ENCODE peak calls at places on chromosomes 12 and 14, in five cellular contexts. V is lung; J is Peyer's patch; G is CD8-positive, alpha-beta T cell; U is stomach. K is an unnamed sample.

GRCh38 chr12:11650697-11651281 is 1.3 kb downstream of the ETV6 start:
- DNase-seq in U (no peak), J (no peak), G (no peak), V (no peak), K (no peak)

GRCh38 chr14:89855961-89856360 is 98.6 kb downstream of the EFCAB11 start:
- DNase-seq in U (no peak), G (no peak), J (no peak), V (no peak), K (peak; percentile 59)

GRCh38 chr12:75724913-75725312 is 213.5 kb upstream of the KRR1 start:
- DNase-seq in G (no peak), U (no peak), V (peak; percentile 38), J (no peak), K (peak; percentile 55)

GRCh38 chr12:2358986-2359658 is 306.3 kb downstream of the CACNA1C start:
- DNase-seq in U (no peak), V (no peak), G (no peak), J (no peak), K (no peak)

GRCh38 chr14:78836777-78837176 is 666.6 kb downstream of the NRXN3 start:
- DNase-seq in U (peak; percentile 45), G (no peak), J (no peak), V (peak; percentile 34), K (peak; percentile 12)

GRCh38 chr14:23572524-23572828 is 4.9 kb upstream of the AP1G2 start:
- DNase-seq in J (no peak), U (no peak), G (no peak), V (no peak), K (no peak)

GRCh38 chr14:89672636-89673279 is 255.7 kb upstream of the FOXN3 start:
- DNase-seq in V (no peak), J (no peak), G (no peak), U (peak; percentile 57), K (peak; percentile 21)

GRCh38 chr14:59728294-59728693 is 142.3 kb downstream of the RTN1 start:
- DNase-seq in G (no peak), J (no peak), V (no peak), U (no peak), K (no peak)

GRCh38 chr12:46246021-46246700 is 22.7 kb downstream of the SLC38A1 start:
- DNase-seq in U (no peak), G (peak; percentile 76), J (no peak), V (no peak), K (no peak)

GRCh38 chr12:65139389-65139788 is 18.3 kb upstream of the WIF1 start:
- DNase-seq in G (no peak), V (no peak), U (no peak), J (no peak), K (no peak)

GRCh38 chr14:49769171-49769570 is 1.2 kb downstream of the KLHDC2 start:
- DNase-seq in J (no peak), V (peak; percentile 36), U (peak; percentile 39), G (no peak), K (peak; percentile 29)

GRCh38 chr12:121537814-121538698 is 42.8 kb downstream of the KDM2B start:
- DNase-seq in V (no peak), G (peak; percentile 36), U (peak; percentile 33), J (no peak), K (no peak)

GRCh38 chr12:122527478-122527944 is 462 bp downstream of the KNTC1 start:
- DNase-seq in V (peak; percentile 30), J (no peak), G (peak; percentile 33), U (no peak), K (no peak)

GRCh38 chr14:96284430-96284829 is 28.4 kb downstream of the BDKRB1 start:
- DNase-seq in G (no peak), J (no peak), V (no peak), U (no peak), K (no peak)

GRCh38 chr12:6923851-6924250 is 3.9 kb upstream of the ATN1 start:
- DNase-seq in J (no peak), U (no peak), G (peak; percentile 12), V (no peak), K (no peak)

GRCh38 chr12:6923003-6923732 is 4.6 kb upstream of the ATN1 start:
- DNase-seq in V (no peak), U (no peak), J (peak; percentile 54), G (peak; percentile 1), K (no peak)

GRCh38 chr12:6921996-6922935 is 5.5 kb upstream of the ATN1 start:
- DNase-seq in J (no peak), G (peak; percentile 15), U (no peak), V (no peak), K (no peak)

GRCh38 chr12:6919588-6919987 is 5.2 kb downstream of the ENO2 start:
- DNase-seq in U (no peak), V (no peak), G (peak; percentile 5), J (no peak), K (no peak)

DNA sequence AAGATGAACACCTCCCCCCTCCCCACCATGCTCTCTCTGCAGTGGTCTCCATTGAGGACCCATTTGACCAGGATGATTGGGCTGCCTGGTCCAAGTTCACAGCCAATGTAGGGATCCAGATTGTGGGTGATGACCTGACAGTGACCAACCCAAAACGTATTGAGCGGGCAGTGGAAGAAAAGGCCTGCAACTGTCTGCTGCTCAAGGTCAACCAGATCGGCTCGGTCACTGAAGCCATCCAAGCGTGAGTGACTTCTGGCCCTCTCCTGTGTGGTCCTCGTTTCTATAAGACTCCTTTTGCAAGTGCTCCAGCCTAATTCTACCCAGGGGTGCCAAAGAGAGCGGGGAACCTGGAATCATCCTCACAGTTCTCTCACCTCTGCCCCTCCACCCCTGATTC is 6.2 kb upstream of the ATN1 start:
- DNase-seq in U (no peak), J (no peak), G (no peak), V (no peak), K (no peak)
- H3K36me3 ChIP-seq in U (no peaks in the 10 kb centered on the region), J (no peaks in the 10 kb centered on the region), G (peaks cover 13% of the 10 kb centered on the region), V (peaks cover 8% of the 10 kb centered on the region), K (no peaks in the 10 kb centered on the region)

DNA sequence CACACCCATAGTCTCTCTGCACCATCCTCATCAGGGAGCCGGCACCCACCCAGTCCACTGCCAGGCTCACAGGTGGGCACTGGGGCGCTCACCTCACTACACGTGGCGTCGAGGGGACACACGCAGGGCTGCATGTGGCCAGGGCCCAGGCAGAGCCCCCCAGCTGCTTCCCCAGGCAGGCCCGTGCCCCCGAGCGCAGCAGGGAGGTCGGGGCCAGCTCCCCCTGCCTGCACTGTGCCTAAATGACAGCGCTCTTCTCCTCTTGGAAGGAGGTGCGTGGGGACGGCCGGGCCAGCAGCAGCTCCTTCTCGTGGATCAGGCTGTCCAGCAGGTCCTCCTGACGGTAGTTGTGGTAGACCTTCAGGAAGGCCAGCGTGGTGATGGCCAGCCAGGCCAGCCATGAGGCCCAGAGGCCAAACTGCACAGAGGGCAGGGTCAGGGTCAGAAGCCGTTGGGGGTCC is 11.3 kb downstream of the TMEM179 start:
- DNase-seq in U (no peak), G (no peak), V (no peak), J (no peak), K (no peak)
- TF ChIP-seq CTCF in U (no peak), G (no peak), V (no peak), J (no peak), K (no peak)

GRCh38 chr14:68759017-68759569 is 33.8 kb downstream of the ZFP36L1 start:
- DNase-seq in U (no peak), G (no peak), V (no peak), J (no peak), K (no peak)

GRCh38 chr14:68761391-68761790 is 31.5 kb downstream of the ZFP36L1 start:
- DNase-seq in J (no peak), G (no peak), U (no peak), V (no peak), K (no peak)

GRCh38 chr14:68760771-68761170 is 32.1 kb downstream of the ZFP36L1 start:
- DNase-seq in G (no peak), U (no peak), V (no peak), J (no peak), K (no peak)

GRCh38 chr14:68758301-68758700 is 34.6 kb downstream of the ZFP36L1 start:
- DNase-seq in G (no peak), V (no peak), J (no peak), U (no peak), K (no peak)

DNA sequence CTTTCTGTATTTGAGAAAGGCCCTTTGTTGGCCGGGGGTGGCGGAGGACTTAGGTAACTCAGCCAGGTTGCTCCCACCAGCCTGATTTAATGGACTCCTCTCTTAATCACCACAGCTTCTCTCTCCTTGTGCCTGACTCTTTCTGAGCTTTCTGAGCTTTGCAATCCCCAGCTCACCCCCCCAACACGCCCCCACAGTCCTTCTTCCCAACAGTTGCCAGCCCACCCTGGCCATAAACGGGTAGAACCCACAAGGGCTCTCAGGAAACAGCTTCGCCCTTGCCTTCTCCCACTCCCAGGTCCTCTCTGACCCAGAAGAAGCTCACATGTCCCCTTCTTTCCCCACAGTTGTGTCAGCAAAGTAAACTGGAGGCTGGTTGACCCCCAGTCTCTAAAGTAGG is 33.0 kb downstream of the ZFP36L1 start:
- DNase-seq in J (no peak), V (no peak), G (no peak), U (no peak), K (no peak)
- H3K4me1 ChIP-seq in J (no peaks in the 10 kb centered on the region), V (peaks cover 28% of the 10 kb centered on the region), G (peaks cover 7% of the 10 kb centered on the region), U (peaks cover 72% of the 10 kb centered on the region), K (peaks cover 19% of the 10 kb centered on the region)

GRCh38 chr14:73102806-73103497 is 33.4 kb upstream of the PSEN1 start:
- DNase-seq in J (no peak), V (no peak), G (no peak), U (no peak), K (no peak)

GRCh38 chr14:73100334-73100733 is 36.0 kb upstream of the PSEN1 start:
- DNase-seq in J (no peak), G (no peak), V (no peak), U (no peak), K (no peak)

GRCh38 chr14:73097421-73097820 is 38.9 kb upstream of the PSEN1 start:
- DNase-seq in J (no peak), U (no peak), V (no peak), G (no peak), K (no peak)
- H3K36me3 ChIP-seq in J (no peaks in the 10 kb centered on the region), U (peaks cover 26% of the 10 kb centered on the region), V (peaks cover 21% of the 10 kb centered on the region), G (peaks cover 32% of the 10 kb centered on the region), K (no peaks in the 10 kb centered on the region)

DNA sequence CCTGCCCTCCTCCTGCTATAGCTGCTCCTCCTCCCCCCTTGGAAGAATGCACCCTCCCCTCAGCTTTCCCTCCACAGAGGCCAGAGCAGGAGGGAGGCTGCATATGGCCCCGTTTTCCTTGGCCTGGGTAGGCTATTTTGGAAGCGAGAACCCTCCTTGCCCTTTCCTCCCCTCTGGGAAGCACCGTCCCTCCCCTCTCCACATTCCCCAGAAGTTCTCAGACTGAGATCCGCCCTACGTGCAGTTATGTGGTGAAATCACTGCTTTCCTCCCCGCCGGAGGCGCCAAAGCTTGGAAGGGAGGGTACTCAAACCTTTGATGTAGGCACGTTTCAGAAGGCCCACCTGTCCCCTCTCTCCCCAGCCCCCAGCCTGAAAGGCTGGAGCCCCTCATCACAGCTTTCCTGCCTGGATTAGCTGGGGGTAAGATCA is 47.8 kb downstream of the SMUG1 start:
- DNase-seq in J (no peak), V (no peak), G (no peak), U (no peak), K (peak; percentile 29)
- TF ChIP-seq CTCF in J (no peak), V (no peak), G (no peak), U (no peak), K (no peak)

DNA sequence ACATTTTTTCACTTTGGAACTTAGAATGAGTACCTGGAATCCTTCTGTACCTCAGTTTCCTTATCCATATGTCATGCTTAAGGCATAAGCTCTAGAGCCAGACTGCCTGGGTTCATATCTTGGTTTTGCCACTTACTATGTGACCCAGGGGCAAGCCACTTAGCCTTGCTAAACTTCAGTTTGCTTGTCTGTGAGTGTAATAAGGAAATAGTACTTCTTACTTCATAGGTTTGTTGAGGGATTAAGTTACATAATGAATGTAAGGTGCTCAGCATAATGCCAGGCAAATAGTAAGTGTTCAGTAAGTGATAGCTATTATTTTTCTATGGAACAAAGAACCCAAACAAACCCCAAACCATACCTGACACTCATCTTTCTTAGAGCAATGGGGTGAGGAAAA is 225.1 kb downstream of the BCAT1 start:
- DNase-seq in U (no peak), G (no peak), V (no peak), J (no peak), K (no peak)
- H3K4me1 ChIP-seq in U (no peaks in the 10 kb centered on the region), G (peaks cover 6% of the 10 kb centered on the region), V (peaks cover 2% of the 10 kb centered on the region), J (no peaks in the 10 kb centered on the region), K (no peaks in the 10 kb centered on the region)